ENCODE peak calls at places on chromosomes 1 and 21, in five cellular contexts. K is left ventricle myocardium inferior, S is heart right ventricle, N is gastrocnemius medialis, H is IMR-90. Z is an unnamed sample.

GRCh38 chr1:205319081-205320018 is 2.2 kb downstream of the NUAK2 start:
- DNase-seq in N (peak; percentile 35), K (peak; percentile 71), H (peak; percentile 78), S (peak; percentile 52), Z (peak; percentile 93)

GRCh38 chr1:205972081-205972480 is 28.8 kb upstream of the SLC26A9 start:
- DNase-seq in K (no peak), H (no peak), S (no peak), N (no peak), Z (no peak)

GRCh38 chr1:44040418-44040817 is 9.2 kb upstream of the SLC6A9 start:
- DNase-seq in H (no peak), N (no peak), K (no peak), S (no peak), Z (no peak)

GRCh38 chr1:23556661-23557470 is 2.4 kb downstream of the ID3 start:
- DNase-seq in N (no peak), H (peak; percentile 86), K (no peak), S (no peak), Z (peak; percentile 72)

GRCh38 chr1:205247130-205247921 is 19.6 kb downstream of the TMCC2 start:
- DNase-seq in S (no peak), N (peak; percentile 85), K (no peak), H (peak; percentile 61), Z (no peak)

GRCh38 chr1:55694297-55694696 is 479.1 kb upstream of the USP24 start:
- DNase-seq in N (peak; percentile 54), K (no peak), H (peak; percentile 35), S (no peak), Z (peak; percentile 59)

GRCh38 chr1:197773856-197774255 is 1.4 kb downstream of the DENND1B start:
- DNase-seq in N (no peak), K (no peak), H (no peak), S (no peak), Z (no peak)

GRCh38 chr1:26827663-26828062 is 1.2 kb downstream of the ZDHHC18 start:
- DNase-seq in S (no peak), H (no peak), K (no peak), N (no peak), Z (no peak)

GRCh38 chr1:30880631-30881155 is 27.9 kb downstream of the SDC3 start:
- DNase-seq in S (no peak), H (no peak), N (no peak), K (no peak), Z (no peak)

GRCh38 chr1:217472915-217473314 is 158.0 kb downstream of the GPATCH2 start:
- DNase-seq in N (no peak), K (no peak), H (peak; percentile 17), S (no peak), Z (no peak)

GRCh38 chr1:96087719-96088118 is 633.9 kb upstream of the PTBP2 start:
- DNase-seq in S (no peak), N (no peak), H (no peak), K (no peak), Z (no peak)

GRCh38 chr1:237590381-237590780 is 300.3 kb downstream of the ZP4 start:
- DNase-seq in N (no peak), S (no peak), K (no peak), H (no peak), Z (no peak)

GRCh38 chr1:51425955-51426354 is 93.1 kb downstream of the EPS15 start:
- DNase-seq in H (no peak), S (no peak), N (no peak), K (no peak), Z (no peak)

DNA sequence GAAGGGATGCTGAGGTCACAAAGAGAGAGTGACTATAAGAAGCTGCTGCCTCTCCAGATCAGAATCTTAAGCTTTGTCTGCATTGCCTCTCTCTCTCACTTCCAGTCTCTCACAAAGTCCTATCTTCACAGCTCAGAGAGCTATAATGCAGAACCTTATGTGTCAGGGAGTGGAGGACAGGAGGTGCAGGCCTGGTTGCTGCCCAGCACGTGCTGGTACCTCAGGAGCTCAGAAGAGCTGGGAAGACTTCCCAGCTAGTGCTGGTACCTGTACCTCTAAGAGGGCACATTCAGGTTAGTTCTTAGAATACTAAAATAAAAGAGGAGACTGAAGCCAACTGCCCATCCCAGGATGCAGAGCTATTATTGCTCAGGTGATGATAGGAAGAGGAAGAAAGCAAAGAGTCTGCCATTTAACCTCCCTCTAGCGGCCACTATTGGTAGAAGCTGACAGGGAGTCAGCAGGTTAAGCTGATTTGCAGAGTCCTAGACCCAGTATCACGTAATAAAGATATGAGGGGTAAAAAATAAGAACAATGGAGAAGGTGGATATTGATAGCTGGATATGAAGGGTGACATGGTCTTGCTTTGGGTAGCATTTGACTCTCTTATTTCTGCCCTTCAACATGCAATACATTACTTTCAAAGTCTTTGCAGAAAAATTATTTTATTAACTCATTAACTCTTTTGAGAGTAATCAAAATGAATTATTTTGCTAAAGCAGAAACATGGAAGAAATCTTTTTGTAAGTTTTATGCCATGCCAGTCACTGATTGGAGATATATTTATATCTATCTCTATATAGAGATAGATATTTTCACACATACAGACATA is 138.1 kb upstream of the HMCN1 start:
- DNase-seq in H (peak; percentile 56), S (no peak), N (no peak), K (no peak), Z (peak; percentile 52)
- TF ChIP-seq CTCF in H (peak; percentile 65), S (peak; percentile 39), N (peak; percentile 20), K (peak; percentile 56), Z (peak; percentile 50)

GRCh38 chr21:18760247-18760646 is 356.7 kb upstream of the TMPRSS15 start:
- DNase-seq in S (no peak), N (no peak), K (no peak), H (no peak), Z (no peak)
- H3K4me1 ChIP-seq in S (no peaks in the 10 kb centered on the region), N (no peaks in the 10 kb centered on the region), K (no peaks in the 10 kb centered on the region), H (no peaks in the 10 kb centered on the region), Z (no peaks in the 10 kb centered on the region)

GRCh38 chr1:46248122-46248920 is 758 bp downstream of the RAD54L start:
- DNase-seq in K (no peak), N (no peak), S (no peak), H (no peak), Z (peak; percentile 42)
- TF ChIP-seq CTCF in K (no peak), N (no peak), S (no peak), H (no peak), Z (no peak)

GRCh38 chr21:33378081-33378480 is 25.1 kb upstream of the IFNGR2 start:
- DNase-seq in H (no peak), N (no peak), S (no peak), K (no peak), Z (no peak)
- H3K4me1 ChIP-seq in H (peaks cover 14% of the 10 kb centered on the region), N (peaks cover 15% of the 10 kb centered on the region), S (peaks cover 15% of the 10 kb centered on the region), K (peaks cover 38% of the 10 kb centered on the region), Z (peaks cover 7% of the 10 kb centered on the region)

GRCh38 chr21:46099476-46099875 is 1.6 kb downstream of the COL6A2 start:
- DNase-seq in H (peak; percentile 34), S (peak; percentile 47), K (peak; percentile 41), N (no peak), Z (no peak)
- TF ChIP-seq CTCF in H (no peak), S (no peak), K (no peak), N (no peak), Z (no peak)

GRCh38 chr1:1894354-1895049 is 3.6 kb upstream of the GNB1 start:
- DNase-seq in K (peak; percentile 56), S (peak; percentile 62), H (no peak), N (peak; percentile 47), Z (peak; percentile 52)

GRCh38 chr1:1892763-1893120 is 1.9 kb upstream of the GNB1 start:
- DNase-seq in H (no peak), K (no peak), S (no peak), N (no peak), Z (no peak)

GRCh38 chr1:1893997-1894353 is 3.1 kb upstream of the GNB1 start:
- DNase-seq in N (no peak), K (no peak), S (no peak), H (no peak), Z (no peak)

GRCh38 chr1:1892079-1892762 is 1.3 kb upstream of the GNB1 start:
- DNase-seq in H (no peak), N (no peak), K (no peak), S (no peak), Z (no peak)

GRCh38 chr1:1893291-1893985 is 2.6 kb upstream of the GNB1 start:
- DNase-seq in S (no peak), N (no peak), H (no peak), K (no peak), Z (no peak)
- H3K4me1 ChIP-seq in S (peaks cover 47% of the 10 kb centered on the region), N (peaks cover 40% of the 10 kb centered on the region), H (peaks cover 10% of the 10 kb centered on the region), K (peaks cover 59% of the 10 kb centered on the region), Z (peaks cover 48% of the 10 kb centered on the region)

Z was measured in body of pancreas.